ENCODE peak calls at places on chromosomes 16 and 17, in ten cellular contexts. L is esophagus muscularis mucosa, Z is spleen, J is mesendoderm, U is heart left ventricle, P is left ventricle myocardium inferior, H is H1, A is uterus, N is colonic mucosa, T is adrenal gland. O is an unnamed sample.

GRCh38 chr16:86428729-86429472 is 81.4 kb upstream of the FOXF1 start:
- DNase-seq in L (no peak), Z (no peak), J (peak; percentile 33), U (no peak), P (peak; percentile 26), H (no peak), A (no peak), N (no peak), T (no peak), O (no peak)

GRCh38 chr16:74107795-74108610 is 188.6 kb upstream of the PSMD7 start:
- DNase-seq in L (no peak), Z (no peak), J (peak; percentile 80), U (peak; percentile 31), P (no peak), H (peak; percentile 69), A (no peak), N (peak; percentile 60), T (peak; percentile 15), O (peak; percentile 46)

GRCh38 chr17:56629450-56630187 is 36.1 kb downstream of the NOG start:
- DNase-seq in L (no peak), Z (no peak), J (peak; percentile 87), U (no peak), P (no peak), H (peak; percentile 29), A (no peak), N (no peak), T (no peak), O (peak; percentile 15)

GRCh38 chr17:616407-616806 is 98.2 kb downstream of the VPS53 start:
- DNase-seq in L (no peak), Z (no peak), J (no peak), U (no peak), P (no peak), H (no peak), A (no peak), N (no peak), T (no peak), O (no peak)

GRCh38 chr17:78925662-78926555 is 722 bp upstream of the TIMP2 start:
- DNase-seq in L (peak; percentile 98), Z (peak; percentile 90), J (peak; percentile 24), U (peak; percentile 88), P (peak; percentile 84), H (no peak), A (peak; percentile 95), N (peak; percentile 65), T (peak; percentile 70), O (no peak)

GRCh38 chr17:55154101-55154500 is 110.7 kb upstream of the HLF start:
- DNase-seq in L (no peak), Z (no peak), J (peak; percentile 36), U (no peak), P (no peak), H (no peak), A (no peak), N (no peak), T (no peak), O (no peak)

GRCh38 chr17:9306086-9306485 is 269.5 kb downstream of the STX8 start:
- DNase-seq in L (no peak), Z (no peak), J (peak; percentile 45), U (no peak), P (no peak), H (no peak), A (no peak), N (no peak), T (no peak), O (peak; percentile 73)

GRCh38 chr17:6191405-6192095 is 121.4 kb downstream of the WSCD1 start:
- DNase-seq in L (no peak), Z (no peak), J (no peak), U (no peak), P (no peak), H (no peak), A (no peak), N (no peak), T (no peak), O (no peak)

GRCh38 chr16:1760911-1761310 is 10.4 kb downstream of the NME3 start:
- DNase-seq in L (no peak), Z (no peak), J (no peak), U (no peak), P (no peak), H (no peak), A (no peak), N (no peak), T (no peak), O (no peak)

GRCh38 chr16:14151256-14152030 is 80.3 kb downstream of the MRTFB start:
- DNase-seq in L (no peak), Z (no peak), J (no peak), U (no peak), P (no peak), H (no peak), A (no peak), N (no peak), T (no peak), O (no peak)

GRCh38 chr17:67519801-67520251 is 142.7 kb downstream of the PITPNC1 start:
- DNase-seq in L (no peak), Z (no peak), J (peak; percentile 44), U (no peak), P (no peak), H (peak; percentile 23), A (no peak), N (no peak), T (no peak), O (no peak)

GRCh38 chr17:44115585-44116415 is 7.6 kb downstream of the HDAC5 start:
- DNase-seq in L (no peak), Z (no peak), J (peak; percentile 54), U (no peak), P (no peak), H (no peak), A (no peak), N (no peak), T (no peak), O (no peak)

GRCh38 chr16:240559-240958 is 5.9 kb downstream of the FAM234A start:
- DNase-seq in L (no peak), Z (no peak), J (no peak), U (peak; percentile 1), P (no peak), H (no peak), A (no peak), N (no peak), T (no peak), O (no peak)

GRCh38 chr17:32323784-32324590 is 18.0 kb downstream of the C17orf75 start:
- DNase-seq in L (no peak), Z (peak; percentile 56), J (no peak), U (no peak), P (no peak), H (no peak), A (no peak), N (peak; percentile 23), T (peak; percentile 70), O (peak; percentile 9)

GRCh38 chr16:50694206-50694605 is 800 bp downstream of the NOD2 start:
- DNase-seq in L (no peak), Z (no peak), J (no peak), U (no peak), P (no peak), H (no peak), A (no peak), N (no peak), T (peak; percentile 10), O (no peak)

DNA sequence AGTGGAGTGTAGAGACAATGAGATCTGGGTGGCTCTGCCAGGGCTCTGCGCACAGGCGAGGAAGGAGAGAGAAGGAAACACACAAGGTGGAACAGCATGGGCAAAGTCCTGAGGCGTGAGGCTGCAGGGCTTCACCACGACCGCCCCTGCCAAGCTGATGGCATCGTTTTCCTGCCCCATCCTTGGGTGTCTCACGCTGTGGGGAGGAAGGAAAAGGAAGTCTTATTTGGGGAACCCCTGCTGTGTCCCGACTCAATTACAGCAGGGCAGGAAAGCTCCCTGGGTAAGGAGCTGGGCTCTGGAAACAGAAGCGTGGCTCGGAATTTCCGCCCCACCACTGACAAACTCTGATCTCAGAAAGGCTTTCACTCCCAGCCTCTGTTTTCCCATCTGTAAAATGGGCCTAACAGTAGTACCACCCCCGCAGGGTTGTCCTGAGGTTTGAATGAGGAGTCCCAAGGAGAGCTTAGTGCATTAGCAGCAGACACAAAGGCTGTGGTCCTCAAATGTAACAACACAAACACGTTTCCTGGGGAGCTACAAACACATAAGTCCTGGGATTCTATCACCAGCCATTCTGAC is 3.2 kb upstream of the CDH5 start:
- DNase-seq in L (no peak), Z (no peak), J (no peak), U (no peak), P (no peak), H (no peak), A (no peak), N (no peak), T (no peak), O (no peak)
- H3K4me1 ChIP-seq in L (peaks cover 58% of the 10 kb centered on the region), Z (peaks cover 76% of the 10 kb centered on the region), J (peaks cover 8% of the 10 kb centered on the region), U (peaks cover 40% of the 10 kb centered on the region), P (peaks cover 88% of the 10 kb centered on the region), H (peaks cover 15% of the 10 kb centered on the region), A (no peaks in the 10 kb centered on the region), N (no peaks in the 10 kb centered on the region), T (no peaks in the 10 kb centered on the region), O (no peaks in the 10 kb centered on the region)

DNA sequence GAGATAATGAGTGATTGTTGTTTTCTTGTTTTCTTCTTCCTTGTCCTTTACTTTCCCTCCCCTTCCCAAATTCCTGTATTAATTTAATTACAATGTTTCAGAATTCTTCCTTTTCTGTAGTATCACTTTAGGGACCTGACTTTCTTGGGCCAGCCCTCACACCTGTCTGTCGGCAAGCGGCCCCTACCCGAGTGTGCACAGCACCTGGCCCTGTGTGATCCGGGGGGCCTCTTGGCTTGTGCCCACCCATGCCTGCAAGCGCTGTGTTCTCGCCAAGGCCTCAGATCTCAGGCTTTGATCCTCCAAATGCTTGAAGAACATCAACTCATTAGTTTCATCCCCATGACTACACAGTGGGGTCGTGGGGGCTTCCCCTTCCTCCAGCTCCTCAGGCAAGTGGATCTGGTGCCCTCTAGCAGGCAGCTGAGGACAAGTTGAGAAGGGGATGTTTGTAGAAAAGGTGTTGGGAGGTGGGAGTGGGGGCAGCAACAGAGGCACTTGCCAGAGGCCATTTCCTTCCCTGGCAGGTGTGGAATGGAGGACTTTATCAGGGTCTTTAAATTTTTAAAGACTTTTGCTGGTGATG is 15.7 kb upstream of the CDH3 start:
- DNase-seq in L (no peak), Z (no peak), J (peak; percentile 68), U (no peak), P (no peak), H (no peak), A (no peak), N (no peak), T (no peak), O (no peak)
- H3K4me1 ChIP-seq in L (no peaks in the 10 kb centered on the region), Z (no peaks in the 10 kb centered on the region), J (no peaks in the 10 kb centered on the region), U (no peaks in the 10 kb centered on the region), P (no peaks in the 10 kb centered on the region), H (no peaks in the 10 kb centered on the region), A (no peaks in the 10 kb centered on the region), N (no peaks in the 10 kb centered on the region), T (no peaks in the 10 kb centered on the region), O (no peaks in the 10 kb centered on the region)

DNA sequence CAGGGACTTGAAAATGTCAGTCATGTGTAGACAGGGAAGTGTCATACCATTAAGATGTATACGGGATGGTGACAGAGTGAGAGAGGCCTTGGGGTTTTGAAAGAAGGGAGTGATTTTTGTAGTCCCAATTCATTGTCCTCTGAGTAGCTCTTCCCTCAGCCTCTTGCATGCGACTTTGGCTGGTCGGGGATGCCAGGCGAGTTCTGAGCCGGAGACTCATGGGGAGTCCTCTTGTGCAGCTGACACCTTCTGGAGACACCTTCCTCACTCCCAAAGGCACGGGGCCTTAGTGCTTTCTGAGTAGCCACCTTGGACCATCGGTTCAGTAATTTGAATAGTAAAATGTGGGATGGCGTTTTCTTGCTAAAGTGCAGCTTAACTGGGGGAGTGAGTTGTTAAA is 144.7 kb downstream of the PRKCA start:
- DNase-seq in L (no peak), Z (no peak), J (no peak), U (no peak), P (no peak), H (no peak), A (no peak), N (no peak), T (no peak), O (no peak)
- H3K4me1 ChIP-seq in L (peaks cover 13% of the 10 kb centered on the region), Z (peaks cover 25% of the 10 kb centered on the region), J (peaks cover 2% of the 10 kb centered on the region), U (peaks cover 6% of the 10 kb centered on the region), P (no peaks in the 10 kb centered on the region), H (peaks cover 17% of the 10 kb centered on the region), A (no peaks in the 10 kb centered on the region), N (no peaks in the 10 kb centered on the region), T (no peaks in the 10 kb centered on the region), O (no peaks in the 10 kb centered on the region)

GRCh38 chr17:39169101-39169500 is 3.1 kb upstream of the ARL5C start:
- DNase-seq in L (no peak), Z (no peak), J (no peak), U (no peak), P (no peak), H (no peak), A (no peak), N (no peak), T (no peak), O (no peak)
- H3K4me1 ChIP-seq in L (peaks cover 35% of the 10 kb centered on the region), Z (peaks cover 40% of the 10 kb centered on the region), J (no peaks in the 10 kb centered on the region), U (peaks cover 16% of the 10 kb centered on the region), P (peaks cover 36% of the 10 kb centered on the region), H (peaks cover 10% of the 10 kb centered on the region), A (no peaks in the 10 kb centered on the region), N (peaks cover 2% of the 10 kb centered on the region), T (no peaks in the 10 kb centered on the region), O (no peaks in the 10 kb centered on the region)